ENCODE peak calls at places on chromosomes 13 and 19, in five cellular contexts. W is nephron progenitor cell, D is glutamatergic neuron, G is pancreas, N is fibroblast of lung. R is an unnamed sample.
A peak's percentile ranks its signal among the peaks of the same experiment; 100 is the strongest.

GRCh38 chr13:36475468-36475867 is 43.2 kb downstream of the CCNA1 start:
- DNase-seq in W (no peak), N (peak; percentile 2), G (no peak), D (no peak), R (no peak)

GRCh38 chr19:20611866-20612265 is 46.3 kb upstream of the ZNF737 start:
- DNase-seq in N (no peak), G (no peak), W (no peak), D (no peak), R (no peak)

GRCh38 chr19:6530385-6531162 is at the start of gene TNFSF9:
- DNase-seq in D (peak; percentile 91), G (peak; percentile 92), W (peak; percentile 97), N (peak; percentile 79), R (peak; percentile 97)

GRCh38 chr19:5321851-5322681 is 18.5 kb downstream of the PTPRS start:
- DNase-seq in N (no peak), D (peak; percentile 59), W (no peak), G (no peak), R (no peak)

GRCh38 chr13:41196620-41197019 is 2.3 kb upstream of the KBTBD7 start:
- DNase-seq in W (no peak), D (no peak), G (no peak), N (no peak), R (no peak)

GRCh38 chr19:16876904-16877361 is 11.9 kb upstream of the F2RL3 start:
- DNase-seq in N (no peak), G (peak; percentile 61), W (no peak), D (no peak), R (no peak)

GRCh38 chr13:93473441-93474270 is 247.0 kb downstream of the GPC6 start:
- DNase-seq in G (peak; percentile 47), D (no peak), W (no peak), N (peak; percentile 61), R (no peak)

GRCh38 chr19:35901854-35902661 is at the start of gene HCST:
- DNase-seq in D (no peak), G (no peak), N (no peak), W (no peak), R (no peak)

GRCh38 chr13:33973194-33973593 is 155.2 kb downstream of the RFC3 start:
- DNase-seq in G (no peak), N (no peak), D (no peak), W (no peak), R (no peak)

GRCh38 chr13:93745884-93746283 is 519.3 kb downstream of the GPC6 start:
- DNase-seq in D (no peak), G (no peak), W (no peak), N (peak; percentile 22), R (no peak)

GRCh38 chr13:51997641-51998330 is 13.5 kb downstream of the ATP7B start:
- DNase-seq in W (no peak), N (no peak), D (no peak), G (no peak), R (no peak)

GRCh38 chr13:29849071-29849541 is 1.3 kb downstream of the UBL3 start:
- DNase-seq in W (no peak), D (no peak), G (no peak), N (peak; percentile 36), R (no peak)

GRCh38 chr13:102779426-102780159 is 6.0 kb upstream of the TEX30 start:
- DNase-seq in W (no peak), G (no peak), N (no peak), D (no peak), R (no peak)

GRCh38 chr19:35870798-35871197 is 2.4 kb downstream of the APLP1 start:
- DNase-seq in G (no peak), D (no peak), W (no peak), N (no peak), R (no peak)

GRCh38 chr13:102580552-102581169 is 16.1 kb upstream of the TPP2 start:
- DNase-seq in D (no peak), N (peak; percentile 84), W (peak; percentile 23), G (no peak), R (peak; percentile 32)

GRCh38 chr13:103012611-103013010 is 53.6 kb downstream of the SLC10A2 start:
- DNase-seq in W (no peak), N (no peak), D (no peak), G (no peak), R (no peak)

GRCh38 chr19:37304190-37304883 is 66.6 kb upstream of the ZNF527 start:
- DNase-seq in W (peak; percentile 28), N (peak; percentile 20), D (peak; percentile 69), G (peak; percentile 76), R (peak; percentile 30)

GRCh38 chr13:54445453-54445852 is 1416.8 kb downstream of the OLFM4 start:
- DNase-seq in G (no peak), W (no peak), D (no peak), N (no peak), R (no peak)

DNA sequence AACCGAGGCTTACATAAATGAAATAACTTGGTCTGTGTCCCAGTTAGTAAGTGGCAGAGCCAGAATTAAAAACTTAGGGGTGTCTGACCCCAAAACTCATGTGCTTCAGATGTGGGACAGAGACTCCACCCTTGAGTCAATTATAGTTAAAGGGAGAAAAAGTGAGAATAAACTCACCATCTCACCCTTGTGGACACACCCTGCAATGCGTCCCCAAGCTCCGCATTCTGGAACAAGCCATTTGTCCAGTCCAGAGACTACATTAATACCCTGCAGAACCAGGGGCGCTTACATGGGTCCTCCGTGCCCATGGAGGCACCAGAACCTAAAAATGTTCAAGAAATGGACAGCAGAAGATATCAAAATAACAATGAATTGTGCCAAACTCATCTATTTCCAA is 207.0 kb upstream of the ZNF507 start:
- DNase-seq in W (no peak), D (no peak), G (no peak), N (no peak), R (no peak)
- TF ChIP-seq CTCF in W (peak; percentile 25), D (peak; percentile 28), G (no peak), N (no peak), R (no peak)

GRCh38 chr13:107250626-107251025 is 682.7 kb upstream of the ARGLU1 start:
- DNase-seq in D (no peak), N (no peak), G (no peak), W (no peak), R (no peak)

GRCh38 chr13:107252428-107252827 is 684.5 kb upstream of the ARGLU1 start:
- DNase-seq in D (no peak), N (no peak), W (no peak), G (no peak), R (no peak)

GRCh38 chr13:107251321-107251720 is 683.4 kb upstream of the ARGLU1 start:
- DNase-seq in W (no peak), N (no peak), D (no peak), G (no peak), R (no peak)

GRCh38 chr13:107252021-107252420 is 684.1 kb upstream of the ARGLU1 start:
- DNase-seq in N (no peak), D (no peak), G (no peak), W (peak; percentile 4), R (no peak)

DNA sequence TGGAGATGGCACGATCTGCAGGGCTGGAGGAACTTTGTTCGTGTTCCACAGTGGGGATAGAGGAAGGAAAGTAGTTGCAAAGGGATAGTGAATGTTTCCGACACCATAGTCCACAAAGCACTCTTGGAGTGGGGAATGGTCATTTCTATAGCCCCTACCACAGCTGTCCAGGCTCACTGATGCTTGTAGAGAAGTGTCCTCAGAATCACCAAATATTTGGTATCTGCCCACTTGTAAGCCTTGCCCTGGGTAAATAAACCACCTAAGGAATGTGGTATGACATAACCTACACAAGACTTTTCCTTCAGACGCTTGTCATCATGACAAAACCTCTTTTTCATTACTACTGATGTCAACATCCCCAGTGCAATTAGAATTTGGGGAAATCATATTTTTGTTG is 686.5 kb upstream of the ARGLU1 start:
- DNase-seq in G (no peak), D (no peak), N (no peak), W (no peak), R (no peak)
- TF ChIP-seq CTCF in G (no peak), D (no peak), N (no peak), W (no peak), R (no peak)

DNA sequence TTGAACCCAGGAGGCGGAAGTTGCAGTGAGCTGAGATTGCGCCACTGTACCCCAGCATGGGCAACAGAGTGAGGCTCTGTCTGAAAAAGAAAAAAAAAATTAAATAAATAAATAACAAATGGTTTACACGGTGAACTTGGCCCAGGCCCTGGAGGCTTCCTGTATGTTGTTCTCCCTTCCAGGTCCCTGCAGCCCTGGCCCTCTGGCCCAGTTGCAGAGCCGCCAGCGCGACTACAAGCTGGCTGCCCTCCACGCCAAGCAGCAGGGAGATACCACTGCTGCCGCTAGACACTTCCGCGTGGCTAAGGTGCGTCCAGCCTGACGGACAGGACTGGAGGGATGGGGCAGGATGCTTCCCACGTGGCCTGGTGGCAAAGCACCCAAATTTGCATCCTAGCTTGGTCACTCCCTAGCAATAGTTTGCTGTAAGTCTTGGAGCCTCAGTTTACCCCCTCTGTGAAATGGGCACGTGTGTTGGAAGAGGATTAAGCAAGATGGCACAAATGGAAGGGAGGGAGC is 11.9 kb downstream of the CC2D1A start:
- DNase-seq in W (no peak), G (no peak), N (no peak), D (no peak), R (no peak)
- TF ChIP-seq CTCF in W (no peak), G (no peak), N (no peak), D (no peak), R (no peak)

GRCh38 chr13:114065141-114065925 is 67.1 kb downstream of the RASA3 start:
- DNase-seq in W (peak; percentile 66), G (peak; percentile 89), D (peak; percentile 87), N (peak; percentile 99), R (peak; percentile 58)

GRCh38 chr13:114062341-114062740 is 70.1 kb downstream of the RASA3 start:
- DNase-seq in W (no peak), D (no peak), G (no peak), N (no peak), R (no peak)

GRCh38 chr13:114062754-114063153 is 69.7 kb downstream of the RASA3 start:
- DNase-seq in D (no peak), W (no peak), N (no peak), G (peak; percentile 63), R (no peak)

GRCh38 chr13:114064516-114065140 is 67.8 kb downstream of the RASA3 start:
- DNase-seq in G (peak; percentile 50), D (no peak), W (no peak), N (peak; percentile 62), R (peak; percentile 72)

GRCh38 chr13:114063545-114064515 is 68.6 kb downstream of the RASA3 start:
- DNase-seq in N (peak; percentile 72), W (no peak), G (peak; percentile 60), D (no peak), R (no peak)
- TF ChIP-seq CTCF in N (no peak), W (no peak), G (no peak), D (no peak), R (no peak)

DNA sequence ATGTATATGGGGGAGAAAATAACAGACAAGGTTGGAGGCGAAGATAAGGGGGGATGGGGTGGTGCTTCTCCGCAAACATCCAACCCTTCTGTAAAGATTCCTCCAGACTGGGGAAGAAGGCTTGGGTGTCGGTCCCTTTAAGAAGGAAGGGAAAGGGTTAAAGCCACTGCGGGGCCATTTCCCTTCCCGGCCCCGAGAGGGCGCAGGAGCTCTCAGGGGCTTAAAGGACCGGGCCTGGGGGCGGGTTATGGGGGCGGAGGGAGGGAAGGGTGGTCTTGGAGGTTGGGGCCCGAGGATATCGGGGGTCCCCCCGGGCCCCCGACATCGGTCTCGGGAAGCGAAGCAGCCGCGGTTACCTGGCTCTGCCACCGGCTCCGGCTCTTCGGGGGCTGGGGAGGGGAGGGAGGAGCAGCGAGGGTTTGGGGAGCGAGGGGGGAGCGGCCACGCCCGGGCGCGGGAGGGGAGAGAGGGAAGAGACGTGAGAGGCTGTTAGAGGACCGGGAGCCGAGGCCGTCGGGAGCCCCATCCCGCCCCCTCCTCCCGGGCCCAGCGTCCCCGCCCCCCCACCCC is 2.8 kb downstream of the TNNT1 start:
- DNase-seq in G (no peak), D (no peak), W (peak; percentile 39), N (no peak), R (no peak)
- TF ChIP-seq CTCF in G (no peak), D (peak; percentile 67), W (peak; percentile 51), N (peak; percentile 37), R (peak; percentile 70)